ENCODE peak calls at places on chromosomes 11 and 22, in four cellular contexts. Z is pancreas; T is CD4-positive, alpha-beta T cell; V is Kasumi-1. J is an unnamed sample.

GRCh38 chr11:130782361-130783221 is 133.7 kb downstream of the SNX19 start:
- DNase-seq in V (no peak), Z (no peak), T (no peak), J (no peak)

GRCh38 chr11:125257751-125258150 is 93.2 kb downstream of the PKNOX2 start:
- DNase-seq in Z (no peak), V (no peak), T (no peak), J (no peak)

GRCh38 chr22:42720263-42721044 is at the start of gene A4GALT:
- DNase-seq in V (no peak), Z (no peak), T (no peak), J (peak)

GRCh38 chr22:46626356-46626755 is 6.2 kb downstream of the GRAMD4 start:
- DNase-seq in T (no peak), Z (no peak), V (no peak), J (peak)

GRCh38 chr11:59779487-59779886 is 24.3 kb downstream of the STX3 start:
- DNase-seq in V (no peak), Z (no peak), T (no peak), J (no peak)

GRCh38 chr11:14645247-14645912 is 1.8 kb downstream of the PDE3B start:
- DNase-seq in T (no peak), V (peak), Z (no peak), J (no peak)

GRCh38 chr11:61335355-61335710 is 2.3 kb downstream of the TKFC start:
- DNase-seq in Z (no peak), V (no peak), T (no peak), J (no peak)

GRCh38 chr11:57133616-57134015 is 48.1 kb upstream of the LRRC55 start:
- DNase-seq in Z (no peak), T (no peak), V (no peak), J (no peak)

GRCh38 chr11:122673706-122674105 is 18.2 kb downstream of the UBASH3B start:
- DNase-seq in V (peak), T (no peak), Z (no peak), J (no peak)

GRCh38 chr11:83493918-83494317 is 207.8 kb upstream of the CCDC90B start:
- DNase-seq in V (no peak), T (no peak), Z (peak), J (no peak)

GRCh38 chr22:30754971-30755759 is 60.5 kb downstream of the OSBP2 start:
- DNase-seq in V (peak), T (peak), Z (no peak), J (no peak)

GRCh38 chr22:27801616-27802388 is at the start of gene MN1:
- DNase-seq in Z (peak), V (peak), T (peak), J (no peak)

GRCh38 chr11:114049050-114049449 is 10.5 kb upstream of the ZBTB16 start:
- DNase-seq in V (no peak), T (no peak), Z (no peak), J (no peak)

GRCh38 chr22:23383491-23384450 is 196.3 kb downstream of the IGLL1 start:
- DNase-seq in T (no peak), Z (no peak), V (peak), J (no peak)

GRCh38 chr11:123696183-123696582 is 41.8 kb upstream of the SCN3B start:
- DNase-seq in Z (no peak), V (no peak), T (no peak), J (no peak)

GRCh38 chr22:44261861-44262595 is 50.7 kb downstream of the SHISAL1 start:
- DNase-seq in T (no peak), Z (no peak), V (no peak), J (no peak)

GRCh38 chr11:96303067-96303466 is 39.9 kb downstream of the MAML2 start:
- DNase-seq in T (no peak), Z (no peak), V (peak), J (no peak)

GRCh38 chr11:844693-845644 is 2.3 kb downstream of the TSPAN4 start:
- DNase-seq in V (peak), T (no peak), Z (peak), J (no peak)

J was measured in upper lobe of left lung.